ENCODE peak calls at places on chromosomes 3 and 15, in five cellular contexts. V, Y, N, G and C are unnamed samples.

GRCh38 chr3:35137612-35138011 is 501.7 kb upstream of the ARPP21 start:
- DNase-seq in V (no peak), G (no peak), Y (no peak), N (no peak), C (no peak)

GRCh38 chr15:72117448-72117697 is 577 bp downstream of the MYO9A start:
- DNase-seq in N (peak; percentile 70), V (peak; percentile 78), G (peak; percentile 80), Y (peak; percentile 80), C (peak; percentile 91)

GRCh38 chr15:91887321-91887720 is 33.8 kb downstream of the SLCO3A1 start:
- DNase-seq in Y (no peak), V (no peak), G (no peak), N (no peak), C (no peak)

GRCh38 chr15:23897576-23897975 is 210.5 kb upstream of the NDN start:
- DNase-seq in N (no peak), Y (no peak), G (no peak), V (no peak), C (no peak)

GRCh38 chr3:132464066-132464465 is 46.8 kb downstream of the DNAJC13 start:
- DNase-seq in Y (no peak), N (peak; percentile 50), G (no peak), V (no peak), C (no peak)

GRCh38 chr3:132228923-132229322 is 88.3 kb upstream of the ACP3 start:
- DNase-seq in V (no peak), N (peak; percentile 34), G (no peak), Y (no peak), C (no peak)

GRCh38 chr3:119323401-119324107 is 29.4 kb downstream of the ARHGAP31 start:
- DNase-seq in V (no peak), Y (no peak), G (no peak), N (no peak), C (no peak)

GRCh38 chr3:179961081-179962078 is 75.4 kb downstream of the PEX5L start:
- DNase-seq in V (peak; percentile 23), Y (peak; percentile 12), G (no peak), N (no peak), C (no peak)

GRCh38 chr15:71146597-71146996 is 31.3 kb downstream of the THSD4 start:
- DNase-seq in Y (no peak), G (no peak), V (no peak), N (no peak), C (no peak)

GRCh38 chr3:120791958-120792357 is 49.4 kb downstream of the GTF2E1 start:
- DNase-seq in Y (no peak), V (no peak), G (no peak), N (peak; percentile 58), C (no peak)

GRCh38 chr3:110193114-110193513 is 855.8 kb upstream of the DPPA4 start:
- DNase-seq in N (no peak), Y (no peak), V (no peak), G (no peak), C (no peak)

GRCh38 chr3:123202451-123202850 is 708 bp downstream of the SEC22A start:
- DNase-seq in Y (peak; percentile 9), V (no peak), N (no peak), G (no peak), C (no peak)

GRCh38 chr3:172446198-172446597 is 2.1 kb downstream of the GHSR start:
- DNase-seq in Y (no peak), G (no peak), N (no peak), V (no peak), C (no peak)

DNA sequence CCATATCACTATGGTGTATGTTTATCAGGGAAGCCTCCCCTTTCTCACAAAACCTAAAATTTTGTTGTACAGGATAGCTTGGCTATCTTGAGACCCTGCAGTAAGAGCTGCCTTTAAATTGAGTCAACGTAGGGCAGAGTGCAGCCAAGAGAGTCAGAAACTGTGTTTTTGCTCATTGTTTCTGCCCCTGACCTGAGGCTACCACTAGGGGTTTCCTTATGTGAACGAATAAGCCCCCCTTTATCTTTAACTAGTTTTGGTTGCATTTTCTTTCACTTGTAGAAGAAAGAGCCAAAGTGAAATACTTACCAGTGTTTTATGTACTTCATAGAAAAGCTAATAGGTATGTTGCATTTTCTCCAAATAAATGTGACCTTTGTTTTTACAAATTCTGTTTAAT is 149.9 kb upstream of the TMC3 start:
- DNase-seq in N (no peak), G (no peak), V (no peak), Y (no peak), C (no peak)
- TF ChIP-seq CTCF in N (no peak), G (no peak), V (no peak), Y (no peak), C (no peak)

GRCh38 chr3:38707730-38708129 is 58.2 kb upstream of the SCN5A start:
- DNase-seq in Y (no peak), N (no peak), G (no peak), V (no peak), C (no peak)
- TF ChIP-seq CTCF in Y (peak; percentile 24), N (peak; percentile 32), G (no peak), V (peak; percentile 20), C (no peak)

DNA sequence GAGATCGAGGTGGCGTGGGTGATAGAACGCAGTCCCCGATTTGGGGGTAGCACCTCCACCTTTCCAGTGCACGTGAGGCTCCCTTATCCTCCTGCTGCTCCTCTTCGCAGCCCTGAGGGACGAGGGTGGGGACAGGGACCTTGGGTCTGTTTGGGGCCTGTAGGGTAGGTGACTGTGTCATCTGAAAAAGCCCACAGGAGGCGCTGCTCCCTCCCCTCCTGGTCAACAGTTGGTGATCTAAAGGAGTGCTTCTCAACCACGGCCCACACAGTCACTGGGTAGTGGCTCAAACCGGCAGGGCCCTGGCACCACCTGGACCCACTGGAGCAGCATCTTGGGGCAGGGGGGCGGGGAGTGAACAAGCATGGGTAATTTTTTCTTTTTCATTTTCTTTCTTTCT is 7.1 kb downstream of the LRRK1 start:
- DNase-seq in N (no peak), V (peak; percentile 48), G (no peak), Y (no peak), C (peak; percentile 51)
- TF ChIP-seq CTCF in N (peak; percentile 11), V (peak; percentile 31), G (no peak), Y (no peak), C (no peak)

GRCh38 chr3:20037255-20037996 is 2.8 kb upstream of the KAT2B start:
- DNase-seq in G (no peak), Y (no peak), N (no peak), V (no peak), C (no peak)

GRCh38 chr3:20040476-20041196 is 390 bp downstream of the KAT2B start:
- DNase-seq in G (peak; percentile 78), N (peak; percentile 65), Y (peak; percentile 72), V (peak; percentile 78), C (peak; percentile 88)

GRCh38 chr3:20039765-20040475 is at the start of gene KAT2B:
- DNase-seq in V (peak; percentile 86), N (peak; percentile 45), Y (peak; percentile 79), G (peak; percentile 79), C (peak; percentile 92)

GRCh38 chr3:20038679-20039078 is 1.6 kb upstream of the KAT2B start:
- DNase-seq in N (no peak), Y (no peak), V (no peak), G (no peak), C (no peak)

DNA sequence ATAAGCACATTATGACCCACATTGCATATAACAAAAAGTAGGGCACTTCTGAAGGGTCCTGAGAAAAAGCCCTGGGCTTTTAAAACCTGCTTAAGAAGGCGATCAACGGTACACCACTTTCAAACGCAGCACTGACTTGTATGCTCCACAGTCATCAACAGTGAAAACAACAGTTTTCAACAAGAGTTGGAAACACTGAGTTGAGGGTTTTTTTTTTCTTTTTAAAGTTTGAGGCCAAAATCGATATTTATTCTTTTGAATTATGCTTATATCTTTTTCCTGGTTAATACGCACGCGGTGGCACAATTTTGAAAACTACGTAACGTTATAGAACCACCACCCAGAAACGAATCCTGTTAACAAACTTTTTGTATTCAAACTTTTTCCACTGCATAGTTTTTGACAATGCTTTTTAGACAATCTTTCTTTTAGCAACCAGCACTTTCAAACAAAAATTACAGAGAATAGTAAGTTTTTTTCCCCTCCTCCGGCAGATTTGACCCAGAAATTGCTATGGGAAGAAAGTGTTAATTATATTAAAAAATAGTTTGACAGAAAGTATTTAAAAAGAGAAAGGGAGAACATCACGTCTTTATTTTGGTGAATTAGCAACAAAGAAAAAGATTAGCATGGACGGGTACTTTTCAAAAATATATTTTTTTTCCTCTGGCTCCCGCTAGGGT is 1.0 kb upstream of the KAT2B start:
- DNase-seq in G (no peak), N (no peak), V (no peak), Y (no peak), C (no peak)
- TF ChIP-seq CTCF in G (no peak), N (no peak), V (no peak), Y (no peak), C (no peak)

GRCh38 chr3:48957006-48957705 is 32.9 kb upstream of the P4HTM start:
- DNase-seq in V (no peak), G (no peak), Y (no peak), N (no peak), C (no peak)

GRCh38 chr3:48949376-48949717 is 30.7 kb downstream of the ARIH2 start:
- DNase-seq in Y (no peak), G (no peak), V (no peak), N (no peak), C (no peak)

GRCh38 chr3:48950051-48950450 is 31.4 kb downstream of the ARIH2 start:
- DNase-seq in G (no peak), N (no peak), V (no peak), Y (no peak), C (no peak)

GRCh38 chr3:48952510-48953118 is 34.0 kb downstream of the ARIH2 start:
- DNase-seq in N (peak; percentile 18), V (peak; percentile 48), G (peak; percentile 37), Y (peak; percentile 25), C (no peak)
- TF ChIP-seq CTCF in N (peak; percentile 31), V (peak; percentile 47), G (peak; percentile 52), Y (peak; percentile 34), C (peak; percentile 45)

GRCh38 chr3:163328680-163329079 is 1749.6 kb downstream of the SI start:
- DNase-seq in N (no peak), G (no peak), V (no peak), Y (no peak), C (no peak)
- TF ChIP-seq CTCF in N (no peak), G (no peak), V (no peak), Y (no peak), C (no peak)